ENCODE peak calls at places on chromosomes 3 and 15, in seven cellular contexts. One of them, this sample, is unnamed. For H3K4me1 and H3K27me3, the result is how much of the 10 kb centered on the place peaks cover.

GRCh38 chr3:85288257-85288656 is 329.5 kb downstream of the CADM2 start:
- DNase-seq in stomach: no peak
- DNase-seq in left lung: no peak
- DNase-seq in ovary: no peak
- DNase-seq in cardiac muscle cell: no peak
- DNase-seq in left ventricle myocardium inferior: no peak
- DNase-seq in esophagus squamous epithelium: no peak
- DNase-seq in this sample: no peak

GRCh38 chr3:173732237-173732636 is 334.7 kb downstream of the NLGN1 start:
- DNase-seq in stomach: no peak
- DNase-seq in left lung: no peak
- DNase-seq in ovary: no peak
- DNase-seq in cardiac muscle cell: no peak
- DNase-seq in left ventricle myocardium inferior: no peak
- DNase-seq in esophagus squamous epithelium: no peak
- DNase-seq in this sample: no peak

GRCh38 chr3:4322635-4323034 is 19.5 kb downstream of the SETMAR start:
- DNase-seq in stomach: no peak
- DNase-seq in left lung: no peak
- DNase-seq in ovary: no peak
- DNase-seq in cardiac muscle cell: peak
- DNase-seq in left ventricle myocardium inferior: no peak
- DNase-seq in esophagus squamous epithelium: no peak
- DNase-seq in this sample: no peak

GRCh38 chr15:87556886-87557285 is 699.7 kb downstream of the NTRK3 start:
- DNase-seq in stomach: no peak
- DNase-seq in left lung: no peak
- DNase-seq in ovary: no peak
- DNase-seq in cardiac muscle cell: no peak
- DNase-seq in left ventricle myocardium inferior: no peak
- DNase-seq in esophagus squamous epithelium: no peak
- DNase-seq in this sample: no peak

GRCh38 chr15:26771917-26772587 is 814 bp downstream of the GABRB3 start:
- DNase-seq in stomach: no peak
- DNase-seq in left lung: no peak
- DNase-seq in ovary: no peak
- DNase-seq in cardiac muscle cell: peak
- DNase-seq in left ventricle myocardium inferior: no peak
- DNase-seq in esophagus squamous epithelium: no peak
- DNase-seq in this sample: no peak

GRCh38 chr15:92883643-92884458 is 16.3 kb upstream of the CHD2 start:
- DNase-seq in stomach: no peak
- DNase-seq in left lung: no peak
- DNase-seq in ovary: no peak
- DNase-seq in cardiac muscle cell: peak
- DNase-seq in left ventricle myocardium inferior: no peak
- DNase-seq in esophagus squamous epithelium: no peak
- DNase-seq in this sample: no peak

GRCh38 chr15:49847436-49847835 is 226.6 kb downstream of the DTWD1 start:
- DNase-seq in stomach: no peak
- DNase-seq in left lung: no peak
- DNase-seq in ovary: no peak
- DNase-seq in cardiac muscle cell: peak
- DNase-seq in left ventricle myocardium inferior: no peak
- DNase-seq in esophagus squamous epithelium: no peak
- DNase-seq in this sample: no peak

GRCh38 chr15:66862878-66863335 is 160.9 kb downstream of the SMAD6 start:
- DNase-seq in stomach: peak
- DNase-seq in left lung: peak
- DNase-seq in ovary: peak
- DNase-seq in cardiac muscle cell: peak
- DNase-seq in left ventricle myocardium inferior: peak
- DNase-seq in esophagus squamous epithelium: no peak
- DNase-seq in this sample: peak

GRCh38 chr3:44918087-44918486 is 43.7 kb downstream of the TGM4 start:
- DNase-seq in stomach: no peak
- DNase-seq in left lung: no peak
- DNase-seq in ovary: no peak
- DNase-seq in cardiac muscle cell: no peak
- DNase-seq in left ventricle myocardium inferior: no peak
- DNase-seq in esophagus squamous epithelium: no peak
- DNase-seq in this sample: no peak

GRCh38 chr15:57205027-57205855 is 171.1 kb upstream of the CGNL1 start:
- DNase-seq in stomach: no peak
- DNase-seq in left lung: no peak
- DNase-seq in ovary: no peak
- DNase-seq in cardiac muscle cell: no peak
- DNase-seq in left ventricle myocardium inferior: no peak
- DNase-seq in esophagus squamous epithelium: no peak
- DNase-seq in this sample: no peak

GRCh38 chr3:67646586-67647234 is 7.7 kb downstream of the SUCLG2 start:
- DNase-seq in stomach: no peak
- DNase-seq in left lung: no peak
- DNase-seq in ovary: no peak
- DNase-seq in cardiac muscle cell: peak
- DNase-seq in left ventricle myocardium inferior: no peak
- DNase-seq in esophagus squamous epithelium: no peak
- DNase-seq in this sample: no peak

GRCh38 chr3:155032918-155033317 is 47.2 kb upstream of the MME start:
- DNase-seq in stomach: no peak
- DNase-seq in left lung: no peak
- DNase-seq in ovary: no peak
- DNase-seq in cardiac muscle cell: peak
- DNase-seq in left ventricle myocardium inferior: no peak
- DNase-seq in esophagus squamous epithelium: no peak
- DNase-seq in this sample: no peak

GRCh38 chr3:107969994-107970896 is 120.6 kb downstream of the CD47 start:
- DNase-seq in stomach: no peak
- DNase-seq in left lung: peak
- DNase-seq in ovary: no peak
- DNase-seq in cardiac muscle cell: peak
- DNase-seq in left ventricle myocardium inferior: no peak
- DNase-seq in esophagus squamous epithelium: no peak
- DNase-seq in this sample: no peak

GRCh38 chr15:63018639-63019038 is 23.9 kb upstream of the TPM1 start:
- DNase-seq in stomach: no peak
- DNase-seq in left lung: no peak
- DNase-seq in ovary: no peak
- DNase-seq in cardiac muscle cell: peak
- DNase-seq in left ventricle myocardium inferior: no peak
- DNase-seq in esophagus squamous epithelium: no peak
- DNase-seq in this sample: no peak

GRCh38 chr15:45732544-45733130 is 97.8 kb downstream of the SQOR start:
- DNase-seq in stomach: peak
- DNase-seq in left lung: no peak
- DNase-seq in ovary: no peak
- DNase-seq in cardiac muscle cell: no peak
- DNase-seq in left ventricle myocardium inferior: peak
- DNase-seq in esophagus squamous epithelium: no peak
- DNase-seq in this sample: no peak

GRCh38 chr3:107897471-107898180 is 193.2 kb downstream of the CD47 start:
- DNase-seq in stomach: no peak
- DNase-seq in left lung: no peak
- DNase-seq in ovary: no peak
- DNase-seq in cardiac muscle cell: no peak
- DNase-seq in left ventricle myocardium inferior: no peak
- DNase-seq in esophagus squamous epithelium: no peak
- DNase-seq in this sample: no peak

GRCh38 chr15:89356634-89357298 is 22.1 kb upstream of the POLG start:
- DNase-seq in stomach: no peak
- DNase-seq in left lung: no peak
- DNase-seq in ovary: no peak
- DNase-seq in cardiac muscle cell: no peak
- DNase-seq in left ventricle myocardium inferior: no peak
- DNase-seq in esophagus squamous epithelium: no peak
- DNase-seq in this sample: no peak

GRCh38 chr3:160617636-160618035 is 52.3 kb upstream of the KPNA4 start:
- DNase-seq in stomach: no peak
- DNase-seq in left lung: no peak
- DNase-seq in ovary: no peak
- DNase-seq in cardiac muscle cell: no peak
- DNase-seq in left ventricle myocardium inferior: no peak
- DNase-seq in esophagus squamous epithelium: no peak
- DNase-seq in this sample: no peak

GRCh38 chr3:196322-197153 is at the start of gene CHL1:
- DNase-seq in stomach: no peak
- DNase-seq in left lung: no peak
- DNase-seq in ovary: no peak
- DNase-seq in cardiac muscle cell: no peak
- DNase-seq in left ventricle myocardium inferior: no peak
- DNase-seq in esophagus squamous epithelium: no peak
- DNase-seq in this sample: no peak

GRCh38 chr3:134326760-134327593 is 47.3 kb downstream of the AMOTL2 start:
- DNase-seq in stomach: no peak
- DNase-seq in left lung: peak
- DNase-seq in ovary: peak
- DNase-seq in cardiac muscle cell: peak
- DNase-seq in left ventricle myocardium inferior: peak
- DNase-seq in esophagus squamous epithelium: no peak
- DNase-seq in this sample: no peak
- H3K4me1 ChIP-seq in stomach: under half
- H3K4me1 ChIP-seq in left lung: under half
- H3K4me1 ChIP-seq in ovary: under half
- H3K4me1 ChIP-seq in cardiac muscle cell: under half
- H3K4me1 ChIP-seq in left ventricle myocardium inferior: under half
- H3K4me1 ChIP-seq in esophagus squamous epithelium: under half
- H3K4me1 ChIP-seq in this sample: under half

GRCh38 chr15:65579762-65580161 is 31.2 kb downstream of the INTS14 start:
- DNase-seq in stomach: no peak
- DNase-seq in left lung: no peak
- DNase-seq in ovary: no peak
- DNase-seq in cardiac muscle cell: no peak
- DNase-seq in left ventricle myocardium inferior: no peak
- DNase-seq in esophagus squamous epithelium: no peak
- DNase-seq in this sample: no peak

GRCh38 chr15:65577129-65577996 is 33.6 kb downstream of the INTS14 start:
- DNase-seq in stomach: no peak
- DNase-seq in left lung: no peak
- DNase-seq in ovary: no peak
- DNase-seq in cardiac muscle cell: peak
- DNase-seq in left ventricle myocardium inferior: no peak
- DNase-seq in esophagus squamous epithelium: no peak
- DNase-seq in this sample: no peak

GRCh38 chr15:65578904-65579728 is 31.8 kb downstream of the INTS14 start:
- DNase-seq in stomach: no peak
- DNase-seq in left lung: no peak
- DNase-seq in ovary: no peak
- DNase-seq in cardiac muscle cell: no peak
- DNase-seq in left ventricle myocardium inferior: no peak
- DNase-seq in esophagus squamous epithelium: no peak
- DNase-seq in this sample: no peak

GRCh38 chr15:65580287-65580686 is 30.6 kb downstream of the INTS14 start:
- DNase-seq in stomach: no peak
- DNase-seq in left lung: no peak
- DNase-seq in ovary: no peak
- DNase-seq in cardiac muscle cell: peak
- DNase-seq in left ventricle myocardium inferior: no peak
- DNase-seq in esophagus squamous epithelium: no peak
- DNase-seq in this sample: no peak

DNA sequence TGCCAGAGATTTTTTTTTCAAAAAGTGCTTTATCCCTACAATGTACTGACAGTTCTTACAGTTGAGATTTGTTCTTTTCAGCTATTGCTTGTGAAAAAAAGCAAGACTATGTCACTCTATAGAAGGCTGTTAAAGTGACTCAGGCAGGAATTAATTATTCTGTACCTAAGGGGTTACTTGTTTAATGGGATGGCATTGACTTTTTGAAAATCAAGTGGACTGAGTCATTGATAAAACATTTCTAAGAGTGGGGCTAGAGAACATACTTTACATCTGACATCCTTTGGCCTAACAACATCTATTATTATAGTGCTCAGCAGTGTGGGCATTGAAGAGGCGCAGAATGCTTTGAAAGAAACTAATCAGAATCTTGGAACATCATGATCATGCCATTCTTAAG is 34.3 kb downstream of the INTS14 start:
- DNase-seq in stomach: no peak
- DNase-seq in left lung: no peak
- DNase-seq in ovary: no peak
- DNase-seq in cardiac muscle cell: peak
- DNase-seq in left ventricle myocardium inferior: no peak
- DNase-seq in esophagus squamous epithelium: no peak
- DNase-seq in this sample: no peak
- H3K27ac ChIP-seq in stomach: no peak
- H3K27ac ChIP-seq in left lung: no peak
- H3K27ac ChIP-seq in ovary: no peak
- H3K27ac ChIP-seq in cardiac muscle cell: peak
- H3K27ac ChIP-seq in left ventricle myocardium inferior: no peak
- H3K27ac ChIP-seq in esophagus squamous epithelium: no peak
- H3K27ac ChIP-seq in this sample: no peak

DNA sequence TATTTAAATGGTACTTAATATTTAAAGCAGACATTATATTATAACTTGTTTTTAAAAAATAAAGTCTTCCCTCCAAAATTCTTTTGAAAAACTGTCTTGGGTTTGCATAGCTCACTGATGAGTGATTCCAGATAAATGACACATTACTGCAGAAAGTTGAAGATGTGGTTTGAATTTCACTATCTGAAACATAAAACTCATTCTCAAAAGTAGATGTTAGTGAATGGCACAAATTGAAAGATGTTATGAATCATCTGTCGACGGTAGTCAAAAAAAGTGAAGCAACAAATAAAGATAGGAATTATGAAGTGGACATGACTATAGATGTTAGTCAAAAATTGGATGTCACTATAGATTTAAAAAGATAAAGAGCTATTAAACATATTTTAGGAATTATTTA is 280.5 kb downstream of the GAP43 start:
- DNase-seq in stomach: no peak
- DNase-seq in left lung: no peak
- DNase-seq in ovary: no peak
- DNase-seq in cardiac muscle cell: no peak
- DNase-seq in left ventricle myocardium inferior: no peak
- DNase-seq in esophagus squamous epithelium: no peak
- DNase-seq in this sample: no peak
- H3K27me3 ChIP-seq in stomach: under half
- H3K27me3 ChIP-seq in left lung: under half
- H3K27me3 ChIP-seq in ovary: under half
- H3K27me3 ChIP-seq in cardiac muscle cell: under half
- H3K27me3 ChIP-seq in left ventricle myocardium inferior: under half
- H3K27me3 ChIP-seq in esophagus squamous epithelium: under half
- H3K27me3 ChIP-seq in this sample: under half

GRCh38 chr15:52257734-52258062 is 37.9 kb downstream of the MYO5C start:
- DNase-seq in stomach: no peak
- DNase-seq in left lung: no peak
- DNase-seq in ovary: no peak
- DNase-seq in cardiac muscle cell: peak
- DNase-seq in left ventricle myocardium inferior: no peak
- DNase-seq in esophagus squamous epithelium: no peak
- DNase-seq in this sample: no peak

GRCh38 chr15:52256366-52256765 is 39.2 kb downstream of the MYO5C start:
- DNase-seq in stomach: peak
- DNase-seq in left lung: peak
- DNase-seq in ovary: peak
- DNase-seq in cardiac muscle cell: peak
- DNase-seq in left ventricle myocardium inferior: peak
- DNase-seq in esophagus squamous epithelium: peak
- DNase-seq in this sample: peak

GRCh38 chr15:52255935-52256334 is 39.7 kb downstream of the MYO5C start:
- DNase-seq in stomach: no peak
- DNase-seq in left lung: no peak
- DNase-seq in ovary: no peak
- DNase-seq in cardiac muscle cell: no peak
- DNase-seq in left ventricle myocardium inferior: no peak
- DNase-seq in esophagus squamous epithelium: no peak
- DNase-seq in this sample: no peak

GRCh38 chr15:52258461-52258860 is 37.1 kb downstream of the MYO5C start:
- DNase-seq in stomach: no peak
- DNase-seq in left lung: no peak
- DNase-seq in ovary: no peak
- DNase-seq in cardiac muscle cell: no peak
- DNase-seq in left ventricle myocardium inferior: no peak
- DNase-seq in esophagus squamous epithelium: no peak
- DNase-seq in this sample: no peak

GRCh38 chr15:52256930-52257733 is 38.5 kb downstream of the MYO5C start:
- DNase-seq in stomach: no peak
- DNase-seq in left lung: no peak
- DNase-seq in ovary: no peak
- DNase-seq in cardiac muscle cell: peak
- DNase-seq in left ventricle myocardium inferior: no peak
- DNase-seq in esophagus squamous epithelium: no peak
- DNase-seq in this sample: no peak
- H3K4me1 ChIP-seq in stomach: under half
- H3K4me1 ChIP-seq in left lung: under half
- H3K4me1 ChIP-seq in ovary: under half
- H3K4me1 ChIP-seq in cardiac muscle cell: under half
- H3K4me1 ChIP-seq in left ventricle myocardium inferior: under half
- H3K4me1 ChIP-seq in esophagus squamous epithelium: under half
- H3K4me1 ChIP-seq in this sample: under half

This sample was measured in effector memory CD4-positive, alpha-beta T cell.